ENCODE peak calls at places on chromosomes 6 and 20, in five cellular contexts. One of them, this sample, is unnamed.

GRCh38 chr6:21998539-21998938 is 298.3 kb downstream of the PRL start:
- DNase-seq in iPS-NIHi11: no peak
- DNase-seq in K562: no peak
- DNase-seq in stimulated activated CD8-positive, alpha-beta memory T cell treated with anti-CD3 and anti-CD28 coated beads, Interleukin-2, amount 100 ng/mL, for 48 hours: no peak
- DNase-seq in GM23248: no peak
- DNase-seq in this sample: no peak

GRCh38 chr20:34954905-34955231 is 738 bp downstream of the GSS start:
- DNase-seq in GM23248: peak
- DNase-seq in iPS-NIHi11: peak
- DNase-seq in stimulated activated CD8-positive, alpha-beta memory T cell treated with anti-CD3 and anti-CD28 coated beads, Interleukin-2, amount 100 ng/mL, for 48 hours: no peak
- DNase-seq in K562: peak
- DNase-seq in this sample: peak

GRCh38 chr6:73078908-73079610 is 146.2 kb downstream of the KHDC1L start:
- DNase-seq in K562: no peak
- DNase-seq in stimulated activated CD8-positive, alpha-beta memory T cell treated with anti-CD3 and anti-CD28 coated beads, Interleukin-2, amount 100 ng/mL, for 48 hours: no peak
- DNase-seq in GM23248: peak
- DNase-seq in iPS-NIHi11: no peak
- DNase-seq in this sample: no peak

GRCh38 chr6:109441069-109441816 is 719 bp downstream of the SMPD2 start:
- DNase-seq in GM23248: peak
- DNase-seq in stimulated activated CD8-positive, alpha-beta memory T cell treated with anti-CD3 and anti-CD28 coated beads, Interleukin-2, amount 100 ng/mL, for 48 hours: no peak
- DNase-seq in iPS-NIHi11: peak
- DNase-seq in K562: peak
- DNase-seq in this sample: peak

GRCh38 chr20:43383026-43383795 is 74.5 kb upstream of the SRSF6 start:
- DNase-seq in stimulated activated CD8-positive, alpha-beta memory T cell treated with anti-CD3 and anti-CD28 coated beads, Interleukin-2, amount 100 ng/mL, for 48 hours: no peak
- DNase-seq in K562: no peak
- DNase-seq in iPS-NIHi11: no peak
- DNase-seq in GM23248: peak
- DNase-seq in this sample: no peak

GRCh38 chr6:124888581-124889371 is 73.5 kb upstream of the RNF217 start:
- DNase-seq in K562: no peak
- DNase-seq in GM23248: no peak
- DNase-seq in stimulated activated CD8-positive, alpha-beta memory T cell treated with anti-CD3 and anti-CD28 coated beads, Interleukin-2, amount 100 ng/mL, for 48 hours: no peak
- DNase-seq in iPS-NIHi11: no peak
- DNase-seq in this sample: no peak

GRCh38 chr20:341682-342081 is 5.2 kb upstream of the NRSN2 start:
- DNase-seq in iPS-NIHi11: no peak
- DNase-seq in K562: peak
- DNase-seq in stimulated activated CD8-positive, alpha-beta memory T cell treated with anti-CD3 and anti-CD28 coated beads, Interleukin-2, amount 100 ng/mL, for 48 hours: no peak
- DNase-seq in GM23248: peak
- DNase-seq in this sample: no peak

GRCh38 chr6:106631356-106631755 is 2.0 kb downstream of the QRSL1 start:
- DNase-seq in K562: no peak
- DNase-seq in GM23248: peak
- DNase-seq in stimulated activated CD8-positive, alpha-beta memory T cell treated with anti-CD3 and anti-CD28 coated beads, Interleukin-2, amount 100 ng/mL, for 48 hours: no peak
- DNase-seq in iPS-NIHi11: no peak
- DNase-seq in this sample: no peak

GRCh38 chr6:42113929-42114636 is 28.3 kb downstream of the C6orf132 start:
- DNase-seq in stimulated activated CD8-positive, alpha-beta memory T cell treated with anti-CD3 and anti-CD28 coated beads, Interleukin-2, amount 100 ng/mL, for 48 hours: no peak
- DNase-seq in K562: no peak
- DNase-seq in GM23248: peak
- DNase-seq in iPS-NIHi11: no peak
- DNase-seq in this sample: no peak

GRCh38 chr6:88304515-88304914 is 138.4 kb upstream of the CNR1 start:
- DNase-seq in GM23248: no peak
- DNase-seq in K562: no peak
- DNase-seq in stimulated activated CD8-positive, alpha-beta memory T cell treated with anti-CD3 and anti-CD28 coated beads, Interleukin-2, amount 100 ng/mL, for 48 hours: no peak
- DNase-seq in iPS-NIHi11: no peak
- DNase-seq in this sample: no peak

GRCh38 chr6:3770023-3770422 is 18.5 kb upstream of the PXDC1 start:
- DNase-seq in GM23248: no peak
- DNase-seq in K562: no peak
- DNase-seq in stimulated activated CD8-positive, alpha-beta memory T cell treated with anti-CD3 and anti-CD28 coated beads, Interleukin-2, amount 100 ng/mL, for 48 hours: no peak
- DNase-seq in iPS-NIHi11: peak
- DNase-seq in this sample: no peak

GRCh38 chr20:61959301-61959700 is 106.4 kb downstream of the TAF4 start:
- DNase-seq in K562: peak
- DNase-seq in stimulated activated CD8-positive, alpha-beta memory T cell treated with anti-CD3 and anti-CD28 coated beads, Interleukin-2, amount 100 ng/mL, for 48 hours: no peak
- DNase-seq in iPS-NIHi11: peak
- DNase-seq in GM23248: peak
- DNase-seq in this sample: no peak

GRCh38 chr6:31203345-31203979 is 33.0 kb upstream of the POU5F1 start:
- DNase-seq in GM23248: peak
- DNase-seq in iPS-NIHi11: no peak
- DNase-seq in K562: no peak
- DNase-seq in stimulated activated CD8-positive, alpha-beta memory T cell treated with anti-CD3 and anti-CD28 coated beads, Interleukin-2, amount 100 ng/mL, for 48 hours: no peak
- DNase-seq in this sample: no peak

GRCh38 chr20:53070714-53071392 is 98.7 kb downstream of the TSHZ2 start:
- DNase-seq in iPS-NIHi11: no peak
- DNase-seq in stimulated activated CD8-positive, alpha-beta memory T cell treated with anti-CD3 and anti-CD28 coated beads, Interleukin-2, amount 100 ng/mL, for 48 hours: no peak
- DNase-seq in GM23248: peak
- DNase-seq in K562: no peak
- DNase-seq in this sample: no peak

GRCh38 chr6:1044040-1044836 is 267.7 kb upstream of the FOXQ1 start:
- DNase-seq in iPS-NIHi11: no peak
- DNase-seq in stimulated activated CD8-positive, alpha-beta memory T cell treated with anti-CD3 and anti-CD28 coated beads, Interleukin-2, amount 100 ng/mL, for 48 hours: no peak
- DNase-seq in GM23248: no peak
- DNase-seq in K562: no peak
- DNase-seq in this sample: no peak

GRCh38 chr6:12353731-12354130 is 63.6 kb downstream of the EDN1 start:
- DNase-seq in K562: no peak
- DNase-seq in GM23248: peak
- DNase-seq in iPS-NIHi11: no peak
- DNase-seq in stimulated activated CD8-positive, alpha-beta memory T cell treated with anti-CD3 and anti-CD28 coated beads, Interleukin-2, amount 100 ng/mL, for 48 hours: no peak
- DNase-seq in this sample: no peak

GRCh38 chr20:17682103-17682888 is at the start of gene RRBP1:
- DNase-seq in stimulated activated CD8-positive, alpha-beta memory T cell treated with anti-CD3 and anti-CD28 coated beads, Interleukin-2, amount 100 ng/mL, for 48 hours: peak
- DNase-seq in K562: peak
- DNase-seq in GM23248: peak
- DNase-seq in iPS-NIHi11: peak
- DNase-seq in this sample: peak

GRCh38 chr6:8175046-8175777 is 72.9 kb upstream of the EEF1E1 start:
- DNase-seq in K562: no peak
- DNase-seq in iPS-NIHi11: no peak
- DNase-seq in GM23248: no peak
- DNase-seq in stimulated activated CD8-positive, alpha-beta memory T cell treated with anti-CD3 and anti-CD28 coated beads, Interleukin-2, amount 100 ng/mL, for 48 hours: no peak
- DNase-seq in this sample: no peak

This sample was measured in HEK293T.